ENCODE peak calls at places on chromosomes 12 and 14, in nine cellular contexts. E is AG10803, O is AG09319, F is activated B cell treated with CpG ODN at 0.5 μM for 24 hours, Y is astrocyte of the cerebellum, L is cardiac muscle cell, D is IMR-90, S is A549, W is endothelial cell. J is an unnamed sample.

GRCh38 chr12:27969011-27969900 is 3.3 kb downstream of the PTHLH start:
- DNase-seq in E (no peak), L (peak), O (no peak), S (peak), F (no peak), W (peak), Y (no peak), D (peak), J (no peak)

GRCh38 chr14:56874375-56874774 is 64.1 kb upstream of the OTX2 start:
- DNase-seq in S (peak), Y (no peak), E (no peak), F (no peak), O (no peak), D (no peak), W (peak), L (no peak), J (no peak)

GRCh38 chr12:92226036-92226661 is 80.5 kb upstream of the BTG1 start:
- DNase-seq in W (no peak), E (peak), Y (no peak), L (no peak), O (no peak), S (no peak), F (no peak), D (peak), J (no peak)

GRCh38 chr14:38391334-38391733 is 135.4 kb upstream of the CLEC14A start:
- DNase-seq in W (no peak), S (no peak), D (peak), F (no peak), O (no peak), E (peak), L (peak), Y (peak), J (no peak)

GRCh38 chr12:93322784-93323183 is 54.9 kb upstream of the NUDT4 start:
- DNase-seq in O (no peak), F (no peak), E (peak), S (no peak), Y (no peak), D (peak), L (no peak), W (no peak), J (peak)

GRCh38 chr12:92735131-92735721 is 32.4 kb downstream of the PLEKHG7 start:
- DNase-seq in W (no peak), O (peak), S (no peak), D (peak), Y (peak), E (peak), L (peak), F (no peak), J (peak)

GRCh38 chr14:94597788-94598187 is 14.4 kb upstream of the SERPINA3 start:
- DNase-seq in Y (no peak), F (no peak), S (no peak), O (no peak), E (no peak), W (no peak), D (no peak), L (no peak), J (no peak)

GRCh38 chr14:65095633-65096205 is 6.6 kb downstream of the MAX start:
- DNase-seq in W (no peak), F (no peak), D (peak), Y (peak), E (peak), L (peak), O (peak), S (no peak), J (no peak)

GRCh38 chr14:71967709-71968108 is 35.5 kb downstream of the RGS6 start:
- DNase-seq in O (no peak), F (no peak), Y (no peak), S (no peak), E (no peak), W (no peak), L (no peak), D (no peak), J (no peak)

GRCh38 chr12:98422809-98423208 is 92.6 kb upstream of the TMPO start:
- DNase-seq in F (no peak), S (no peak), E (no peak), L (no peak), Y (no peak), W (peak), D (no peak), O (no peak), J (no peak)

GRCh38 chr12:106585237-106585834 is 2.5 kb downstream of the RFX4 start:
- DNase-seq in S (no peak), L (no peak), F (no peak), D (no peak), W (no peak), Y (no peak), O (no peak), E (no peak), J (no peak)

GRCh38 chr12:55663391-55663790 is 26.7 kb downstream of the OR10P1 start:
- DNase-seq in E (no peak), L (peak), Y (no peak), D (no peak), O (no peak), W (no peak), S (no peak), F (no peak), J (no peak)

GRCh38 chr12:55657282-55657681 is 20.6 kb downstream of the OR10P1 start:
- DNase-seq in S (no peak), F (no peak), D (no peak), O (no peak), E (no peak), W (no peak), L (no peak), Y (no peak), J (no peak)

GRCh38 chr12:55658212-55658611 is 21.5 kb downstream of the OR10P1 start:
- DNase-seq in E (no peak), L (no peak), O (no peak), Y (no peak), S (no peak), F (no peak), W (no peak), D (no peak), J (no peak)

GRCh38 chr12:55658635-55659391 is 22.1 kb downstream of the OR10P1 start:
- DNase-seq in E (no peak), Y (no peak), O (no peak), S (no peak), F (no peak), L (peak), D (no peak), W (no peak), J (no peak)

DNA sequence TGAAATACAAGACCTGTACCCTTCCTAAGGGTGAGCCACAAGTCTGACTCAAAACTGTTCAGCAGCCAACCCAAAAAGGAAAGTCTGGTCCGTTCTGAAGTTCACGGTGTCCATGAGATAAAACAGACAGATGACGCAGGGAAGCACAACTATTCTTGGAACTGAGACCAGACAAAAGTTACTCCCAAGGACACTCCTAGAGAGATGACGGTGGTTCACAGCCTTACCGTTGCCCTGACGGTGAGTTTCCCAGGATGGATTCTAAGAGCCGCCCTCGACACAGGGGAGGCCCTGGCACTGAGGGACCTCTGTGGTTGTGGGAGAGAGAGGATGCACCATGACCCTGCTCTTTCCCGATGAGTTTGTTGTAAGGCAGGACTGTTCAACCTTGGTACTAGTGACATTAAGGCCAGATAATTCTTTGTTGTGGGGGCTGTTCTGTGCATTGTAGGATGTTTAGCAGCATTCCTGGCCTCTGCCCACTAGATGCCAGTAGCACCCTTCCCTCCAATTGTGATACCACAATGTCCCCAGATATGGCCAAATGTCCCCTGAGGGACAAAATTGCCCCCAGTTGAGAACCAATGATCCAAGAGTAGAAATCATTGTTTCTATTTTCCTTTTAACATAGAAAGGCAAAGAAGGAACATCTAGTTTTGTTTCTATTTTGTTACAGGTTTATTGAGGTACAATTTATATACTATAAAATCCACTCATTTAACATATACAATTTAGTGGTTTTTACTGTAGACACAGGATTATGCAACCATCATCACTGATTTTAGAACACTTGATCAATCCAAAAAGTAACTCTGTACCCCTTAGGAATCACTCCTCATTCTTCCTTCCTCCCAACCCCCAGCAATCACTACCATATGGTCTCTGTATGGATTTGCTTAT is 23.0 kb downstream of the OR10P1 start:
- DNase-seq in E (peak), F (no peak), D (peak), O (no peak), L (peak), S (no peak), Y (no peak), W (peak), J (no peak)
- TF ChIP-seq CTCF in E (peak), F (no peak), D (peak), O (peak), L (peak), S (peak), Y (peak), W (no peak), J (peak)

DNA sequence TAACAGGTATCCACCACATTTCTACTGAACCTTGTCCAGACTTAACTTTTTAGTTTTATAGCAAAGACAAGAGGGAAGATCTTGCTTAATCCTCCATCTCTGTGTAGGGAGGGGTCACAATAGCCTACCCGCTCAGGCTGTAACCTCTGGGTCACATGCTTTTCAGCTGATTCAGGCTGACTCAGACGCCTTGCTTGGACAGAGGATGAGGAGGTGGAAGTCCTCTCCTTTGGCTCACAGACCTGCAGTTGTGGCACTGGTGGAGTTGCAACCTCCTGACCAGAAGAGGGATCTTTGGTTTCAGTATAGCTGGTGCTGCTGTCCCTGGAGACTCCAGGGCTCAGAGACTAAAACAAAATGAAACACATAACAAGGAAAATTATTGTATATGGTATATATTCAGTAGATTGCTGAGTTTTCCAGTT is 16.2 kb downstream of the ACIN1 start:
- DNase-seq in Y (peak), E (peak), F (no peak), S (peak), O (peak), W (no peak), L (peak), D (peak), J (peak)
- TF ChIP-seq CTCF in Y (peak), E (peak), F (no peak), S (no peak), O (no peak), W (no peak), L (no peak), D (peak), J (no peak)

DNA sequence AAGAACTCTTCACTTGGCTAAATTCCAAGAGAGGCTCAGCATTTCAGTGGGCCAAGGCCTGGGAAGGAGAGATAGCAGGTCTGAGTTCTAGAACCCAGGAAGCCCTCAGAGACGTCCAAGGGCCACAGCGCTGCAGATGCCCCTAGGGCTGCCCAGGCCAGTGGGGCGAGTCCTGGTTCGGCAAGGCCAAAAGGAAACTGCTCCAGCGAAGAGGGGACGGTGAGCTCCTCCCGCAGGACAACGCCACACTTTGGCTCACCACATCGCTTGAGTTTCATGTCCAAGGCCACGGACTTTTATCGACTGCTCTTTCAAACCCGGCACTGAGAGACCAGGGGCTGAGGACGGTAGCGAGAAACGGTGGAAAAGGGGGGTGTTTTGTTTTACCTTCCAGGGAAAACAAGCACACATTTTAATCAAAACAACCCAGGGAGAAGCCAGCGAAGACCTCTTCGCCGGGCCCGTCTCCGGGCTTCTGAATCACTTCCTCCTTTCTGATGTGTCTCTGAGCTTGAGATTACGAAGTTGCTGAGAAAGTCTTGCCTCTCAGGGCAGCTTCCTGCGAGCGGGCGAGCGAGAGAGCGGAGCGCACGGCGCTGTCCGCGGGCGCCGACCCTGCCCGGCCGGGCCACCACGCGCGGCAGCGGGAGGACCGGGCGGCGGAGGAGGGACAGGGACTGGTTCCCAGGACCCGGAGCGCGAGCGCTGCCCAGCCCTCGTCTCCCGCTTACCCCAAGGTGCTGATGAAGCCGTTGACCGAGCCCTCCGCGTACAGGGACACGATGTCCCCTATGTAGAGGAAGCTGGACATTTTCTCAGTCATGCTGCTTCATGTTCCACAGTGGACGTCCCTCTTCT is 806 bp downstream of the ITPR2 start:
- DNase-seq in Y (peak), W (peak), O (no peak), S (peak), F (peak), L (peak), D (peak), E (peak), J (peak)
- TF ChIP-seq CTCF in Y (peak), W (no peak), O (peak), S (peak), F (no peak), L (no peak), D (peak), E (peak), J (no peak)

DNA sequence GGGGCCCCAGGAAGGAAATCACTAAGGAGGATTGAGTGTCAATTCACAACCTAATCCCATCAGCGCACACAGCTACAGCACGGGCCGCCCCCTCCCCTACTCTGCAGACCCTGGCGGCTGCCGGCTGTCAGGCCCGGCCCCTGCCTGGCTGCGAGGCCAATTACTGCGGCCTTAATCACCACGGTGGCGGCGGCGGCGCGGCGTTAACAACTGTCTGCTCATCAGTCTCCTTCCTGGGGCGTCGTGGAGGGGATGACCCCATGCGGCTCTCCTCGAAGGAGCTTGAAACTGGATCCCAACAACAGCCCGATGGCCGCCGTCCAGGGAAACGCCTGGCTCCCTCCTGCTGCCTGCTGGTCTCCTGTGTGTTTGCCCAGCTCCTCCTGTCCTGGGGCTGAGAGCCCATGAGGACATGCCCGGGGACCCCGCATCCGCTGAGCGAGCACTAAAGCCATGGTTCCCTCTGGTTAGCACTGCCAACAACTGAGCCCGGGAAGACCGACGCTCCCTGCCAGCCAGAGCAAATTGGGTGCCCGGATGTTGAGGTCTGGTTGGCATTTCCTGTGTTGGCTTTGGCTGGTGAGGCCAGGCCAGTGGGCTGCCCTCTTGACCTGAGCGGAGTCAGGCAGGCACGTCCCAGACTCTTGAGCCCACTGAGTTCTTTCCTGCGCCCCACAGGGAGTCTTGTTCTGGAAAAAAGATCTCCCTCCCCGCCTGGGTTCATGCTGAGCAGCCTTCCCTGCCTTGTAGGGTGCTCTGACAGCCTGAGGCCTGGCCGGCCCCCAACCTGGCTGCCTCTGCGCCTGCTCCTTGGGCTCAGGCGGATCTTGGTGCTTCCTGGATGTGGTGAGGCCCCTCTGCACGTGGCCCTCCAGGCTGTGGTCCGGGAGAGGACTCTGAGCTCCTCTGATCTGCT is 21.7 kb upstream of the EIF2B2 start:
- DNase-seq in W (no peak), S (no peak), Y (peak), D (peak), E (peak), L (peak), O (no peak), F (no peak), J (no peak)
- TF ChIP-seq CTCF in W (no peak), S (no peak), Y (no peak), D (no peak), E (no peak), L (no peak), O (no peak), F (no peak), J (no peak)

DNA sequence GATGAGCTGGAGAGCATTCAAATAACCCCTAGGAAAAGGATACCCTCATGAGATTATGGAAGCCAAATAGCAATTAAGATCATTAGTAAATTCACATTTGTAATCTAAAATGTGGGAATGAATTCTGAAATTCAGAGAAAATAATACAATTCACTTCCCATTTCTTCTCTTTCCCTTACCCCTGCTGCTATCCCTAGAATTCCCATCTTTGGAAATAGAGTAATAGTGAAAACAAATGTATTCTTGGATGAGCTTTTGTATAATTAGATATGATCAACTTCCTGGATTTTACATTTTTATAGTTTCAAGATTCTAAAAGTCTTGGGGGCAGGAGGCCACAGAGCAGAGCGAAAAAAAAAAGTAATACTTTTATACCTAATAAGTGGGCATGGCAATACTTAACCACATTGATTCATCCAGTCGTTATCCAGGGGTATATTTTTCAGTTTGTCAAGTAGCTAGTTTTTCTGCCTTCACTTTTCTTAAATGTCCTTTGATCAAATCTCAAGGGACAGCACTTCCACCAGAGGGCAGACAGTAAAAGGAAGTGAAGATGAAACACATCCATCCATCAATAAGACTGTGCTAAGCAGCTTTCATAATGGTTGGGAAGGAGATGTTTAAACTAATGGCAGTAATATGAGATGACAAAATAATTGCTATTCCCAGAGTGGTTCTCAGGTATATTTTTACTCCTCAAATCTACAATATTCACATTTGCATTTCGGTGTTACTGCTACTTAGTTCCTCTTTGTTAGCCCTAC is 401.3 kb downstream of the DIO2 start:
- DNase-seq in E (no peak), O (no peak), D (peak), W (no peak), L (peak), F (no peak), Y (no peak), S (peak), J (no peak)
- TF ChIP-seq CTCF in E (no peak), O (peak), D (peak), W (peak), L (no peak), F (no peak), Y (no peak), S (peak), J (peak)

GRCh38 chr14:96398432-96398831 is 6.5 kb downstream of the AK7 start:
- DNase-seq in Y (no peak), O (no peak), E (no peak), W (no peak), S (no peak), L (no peak), D (no peak), F (no peak), J (no peak)
- TF ChIP-seq CTCF in Y (no peak), O (no peak), E (no peak), W (no peak), S (no peak), L (no peak), D (no peak), F (no peak), J (no peak)

GRCh38 chr12:1591029-1591428 is 3.4 kb downstream of the FBXL14 start:
- DNase-seq in O (no peak), Y (no peak), D (no peak), S (peak), F (no peak), E (no peak), W (no peak), L (no peak), J (no peak)

GRCh38 chr12:1594045-1594294 is 411 bp downstream of the FBXL14 start:
- DNase-seq in Y (no peak), W (no peak), O (no peak), F (peak), D (no peak), S (peak), L (peak), E (peak), J (no peak)

GRCh38 chr12:1593232-1594044 is 943 bp downstream of the FBXL14 start:
- DNase-seq in Y (no peak), E (no peak), F (no peak), S (no peak), W (peak), O (no peak), L (no peak), D (no peak), J (no peak)

GRCh38 chr12:1591543-1591942 is 2.8 kb downstream of the FBXL14 start:
- DNase-seq in L (peak), S (no peak), D (peak), O (no peak), Y (no peak), F (no peak), E (no peak), W (no peak), J (no peak)

GRCh38 chr12:1592444-1593231 is 1.7 kb downstream of the FBXL14 start:
- DNase-seq in W (peak), E (peak), O (no peak), S (no peak), D (peak), Y (no peak), L (peak), F (peak), J (no peak)
- TF ChIP-seq CTCF in W (no peak), E (peak), O (no peak), S (no peak), D (peak), Y (no peak), L (no peak), F (no peak), J (peak)

GRCh38 chr14:68816943-68817430 is 24.1 kb upstream of the ZFP36L1 start:
- DNase-seq in D (no peak), L (no peak), E (no peak), W (no peak), Y (no peak), F (no peak), O (no peak), S (no peak), J (no peak)
- TF ChIP-seq CTCF in D (no peak), L (no peak), E (no peak), W (peak), Y (no peak), F (peak), O (no peak), S (no peak), J (no peak)